ENCODE peak calls at places on chromosomes 2 and 18, in seven cellular contexts. N is GM23248; G is WTC11; P is stimulated activated CD4-positive, alpha-beta T cell treated with anti-CD3 and anti-CD28 coated beads, Interleukin-15, amount 100 ng/mL, for 48 hours; R is activated effector memory CD4-positive, alpha-beta T cell treated with Interleukin-2 at 50 U/mL for 16 hours; W is CD4-positive, CD25-positive, alpha-beta regulatory T cell; I is lower lobe of right lung. F is an unnamed sample.

GRCh38 chr2:39845460-39846146 is 66.5 kb upstream of the THUMPD2 start:
- DNase-seq in N (peak; percentile 44), G (no peak), P (no peak), R (no peak), W (no peak), I (no peak), F (no peak)

GRCh38 chr2:71157124-71157802 is 26.8 kb downstream of the MPHOSPH10 start:
- DNase-seq in N (peak; percentile 58), G (peak; percentile 91), P (peak; percentile 47), R (no peak), W (peak; percentile 19), I (peak; percentile 52), F (no peak)

GRCh38 chr2:230905448-230906430 is 19.3 kb downstream of the GPR55 start:
- DNase-seq in N (peak; percentile 44), G (no peak), P (peak; percentile 85), R (peak; percentile 51), W (peak; percentile 55), I (no peak), F (peak; percentile 74)

GRCh38 chr18:12255626-12256026 is 1.5 kb downstream of the CIDEA start:
- DNase-seq in N (peak; percentile 54), G (no peak), P (no peak), R (no peak), W (no peak), I (no peak), F (no peak)

GRCh38 chr2:157787364-157787938 is 88.7 kb downstream of the ACVR1 start:
- DNase-seq in N (no peak), G (no peak), P (no peak), R (no peak), W (no peak), I (no peak), F (no peak)

GRCh38 chr2:114008720-114009119 is 118.8 kb downstream of the ACTR3 start:
- DNase-seq in N (no peak), G (no peak), P (no peak), R (no peak), W (no peak), I (no peak), F (no peak)

GRCh38 chr2:201696151-201696659 is 2.2 kb downstream of the MPP4 start:
- DNase-seq in N (peak; percentile 93), G (no peak), P (no peak), R (no peak), W (no peak), I (no peak), F (no peak)

GRCh38 chr2:46657042-46657504 is 177.7 kb downstream of the TMEM247 start:
- DNase-seq in N (peak; percentile 70), G (no peak), P (no peak), R (no peak), W (no peak), I (no peak), F (no peak)

F was measured in posterior vena cava.